ENCODE peak calls at places on chromosomes 4 and X, in seven cellular contexts. L is kidney epithelial cell, E is A549, W is astrocyte of the cerebellum, U is uterus, H is lower leg skin, R is breast epithelium. S is an unnamed sample.
A peak's percentile ranks its signal among the peaks of the same experiment; 100 is the strongest.

GRCh38 chr4:6885953-6886557 is 23.6 kb upstream of the TBC1D14 start:
- DNase-seq in H (peak; percentile 91), W (no peak), E (no peak), L (peak; percentile 44), U (peak; percentile 54), R (no peak), S (peak; percentile 79)

GRCh38 chr4:145937021-145937861 is 1.4 kb downstream of the ZNF827 start:
- DNase-seq in U (peak; percentile 74), R (peak; percentile 67), H (peak; percentile 92), L (no peak), E (no peak), W (no peak), S (no peak)

GRCh38 chr4:142840516-142841123 is 5.5 kb downstream of the INPP4B start:
- DNase-seq in W (peak; percentile 59), L (no peak), R (no peak), H (no peak), U (no peak), E (no peak), S (peak; percentile 16)

GRCh38 chrX:865422-865821 is 234.8 kb downstream of the SHOX start:
- DNase-seq in W (no peak), R (no peak), L (no peak), U (no peak), E (no peak), H (no peak), S (no peak)

GRCh38 chrX:134631404-134632346 is 26.6 kb downstream of the PLAC1 start:
- DNase-seq in L (no peak), H (peak; percentile 86), U (peak; percentile 72), E (no peak), W (no peak), R (no peak), S (no peak)

GRCh38 chrX:97539970-97540519 is 656.3 kb downstream of the RPA4 start:
- DNase-seq in R (no peak), L (no peak), U (no peak), H (no peak), E (no peak), W (no peak), S (no peak)

GRCh38 chrX:71637253-71637618 is 18.9 kb upstream of the CXCR3 start:
- DNase-seq in U (no peak), W (no peak), E (no peak), L (no peak), H (peak; percentile 60), R (no peak), S (no peak)

GRCh38 chrX:154121961-154122360 is 22.1 kb upstream of the OPN1LW start:
- DNase-seq in L (no peak), W (no peak), R (peak; percentile 51), U (peak; percentile 24), H (peak; percentile 82), E (no peak), S (no peak)

GRCh38 chr4:67080158-67080557 is 465.1 kb downstream of the CENPC start:
- DNase-seq in E (no peak), L (no peak), R (no peak), U (no peak), W (no peak), H (no peak), S (no peak)

GRCh38 chrX:2581296-2581695 is 80.5 kb upstream of the DHRSX start:
- DNase-seq in U (no peak), R (no peak), W (no peak), E (no peak), H (peak; percentile 64), L (no peak), S (no peak)

GRCh38 chrX:70498129-70498528 is 53.5 kb downstream of the DLG3 start:
- DNase-seq in R (no peak), L (no peak), H (no peak), U (no peak), W (no peak), E (no peak), S (no peak)

GRCh38 chr4:48342559-48342878 is 1.2 kb downstream of the SLAIN2 start:
- DNase-seq in W (no peak), R (no peak), H (no peak), U (no peak), L (no peak), E (no peak), S (no peak)

GRCh38 chrX:34426334-34426733 is 230.8 kb downstream of the TMEM47 start:
- DNase-seq in E (no peak), L (no peak), U (no peak), H (no peak), W (no peak), R (no peak), S (no peak)

GRCh38 chr4:657338-658030 is 16.6 kb downstream of the ATP5ME start:
- DNase-seq in H (no peak), U (no peak), E (no peak), R (no peak), W (no peak), L (no peak), S (no peak)

GRCh38 chrX:131588995-131589394 is 45.1 kb downstream of the OR13H1 start:
- DNase-seq in H (no peak), R (no peak), U (no peak), E (no peak), W (no peak), L (no peak), S (no peak)

GRCh38 chrX:48927125-48927524 is 8.3 kb upstream of the PIM2 start:
- DNase-seq in E (no peak), R (no peak), H (no peak), L (no peak), W (no peak), U (no peak), S (no peak)

GRCh38 chr4:74794341-74794801 is at the start of gene BTC:
- DNase-seq in E (peak; percentile 64), H (no peak), U (peak; percentile 20), W (no peak), L (no peak), R (peak; percentile 61), S (peak; percentile 6)

DNA sequence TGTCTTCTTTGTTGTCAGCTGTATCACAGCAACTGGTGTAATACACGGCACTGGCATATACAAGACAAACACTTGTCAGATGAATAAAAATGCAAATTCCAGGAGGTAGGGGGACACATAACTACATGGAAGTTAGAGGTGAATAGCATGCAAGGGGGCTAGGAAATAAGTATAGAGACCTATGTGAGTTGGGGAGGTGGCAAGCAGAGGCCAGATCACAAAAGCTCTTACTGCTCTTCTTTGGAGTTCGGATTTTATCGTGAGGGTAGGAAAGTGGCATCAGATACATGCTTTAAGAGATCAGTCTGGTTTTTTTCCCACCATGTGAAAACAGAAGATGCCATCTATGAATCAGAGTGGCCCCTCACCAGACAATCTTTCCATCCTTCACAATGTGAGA is 2.8 kb upstream of the SRP72 start:
- DNase-seq in W (no peak), U (no peak), L (no peak), R (no peak), H (no peak), E (no peak), S (no peak)
- H3K4me3 ChIP-seq in W (no peak overlapping the region), U (no peak overlapping the region), L (no peak overlapping the region), R (no peak overlapping the region), H (no peak overlapping the region), E (no peak overlapping the region), S (no peak overlapping the region)

GRCh38 chr4:84494518-84494917 is 4.6 kb downstream of the NKX6-1 start:
- DNase-seq in U (no peak), W (no peak), H (no peak), R (no peak), E (no peak), L (no peak), S (no peak)

GRCh38 chr4:84491420-84491819 is 7.7 kb downstream of the NKX6-1 start:
- DNase-seq in L (no peak), H (no peak), U (no peak), E (no peak), W (no peak), R (no peak), S (no peak)

GRCh38 chr4:84492737-84493091 is 6.4 kb downstream of the NKX6-1 start:
- DNase-seq in L (no peak), W (no peak), U (no peak), H (no peak), E (no peak), R (no peak), S (no peak)

GRCh38 chr4:84492290-84492689 is 6.8 kb downstream of the NKX6-1 start:
- DNase-seq in U (no peak), W (no peak), H (no peak), L (no peak), E (no peak), R (no peak), S (no peak)

GRCh38 chr4:84493092-84493850 is 5.8 kb downstream of the NKX6-1 start:
- DNase-seq in U (no peak), R (no peak), E (no peak), H (no peak), L (no peak), W (no peak), S (no peak)
- TF ChIP-seq CTCF in U (no peak), R (no peak), E (no peak), H (no peak), L (peak; percentile 32), W (peak; percentile 40), S (peak; percentile 31)

GRCh38 chrX:77901506-77901905 is 2.2 kb downstream of the COX7B start:
- DNase-seq in U (no peak), W (no peak), H (no peak), L (no peak), E (no peak), R (no peak), S (no peak)
- H3K4me3 ChIP-seq in U (no peak overlapping the region), W (no peak overlapping the region), H (no peak overlapping the region), L (no peak overlapping the region), E (no peak overlapping the region), R (no peak overlapping the region), S (peak overlapping the region; percentile 81)

GRCh38 chr4:126790633-126791032 is 842.1 kb upstream of the INTU start:
- DNase-seq in R (no peak), L (no peak), U (no peak), H (no peak), W (no peak), E (no peak), S (no peak)
- TF ChIP-seq CTCF in R (no peak), L (no peak), U (no peak), H (no peak), W (no peak), E (no peak), S (no peak)

S was measured in epithelial cell of proximal tubule.